ENCODE peak calls at places on chromosome 13, in four cellular contexts. A is cardiac fibroblast, B is bronchial epithelial cell, V is coronary artery. T is an unnamed sample.

GRCh38 chr13:31201341-31202024 is 1.7 kb downstream of the B3GLCT start:
- DNase-seq in B (peak; percentile 75), V (no peak), A (peak; percentile 63), T (no peak)

GRCh38 chr13:92806215-92806614 is 420.4 kb upstream of the GPC6 start:
- DNase-seq in A (peak; percentile 17), B (peak; percentile 17), V (no peak), T (no peak)

GRCh38 chr13:77233159-77233558 is 93.7 kb downstream of the MYCBP2 start:
- DNase-seq in B (no peak), A (no peak), V (no peak), T (no peak)

GRCh38 chr13:64371045-64371444 is 2859.1 kb downstream of the PCDH9 start:
- DNase-seq in V (no peak), A (peak; percentile 43), B (peak; percentile 45), T (no peak)

GRCh38 chr13:91710733-91711132 is 312.3 kb downstream of the GPC5 start:
- DNase-seq in V (no peak), B (no peak), A (no peak), T (no peak)

GRCh38 chr13:109145631-109146030 is 516.2 kb downstream of the MYO16 start:
- DNase-seq in B (peak; percentile 71), A (peak; percentile 89), V (no peak), T (no peak)

GRCh38 chr13:67223024-67223423 is 7.1 kb downstream of the PCDH9 start:
- DNase-seq in B (peak; percentile 43), V (no peak), A (peak; percentile 82), T (no peak)

GRCh38 chr13:42102961-42103688 is 54.7 kb downstream of the DGKH start:
- DNase-seq in A (peak; percentile 36), B (peak; percentile 64), V (no peak), T (no peak)